ENCODE peak calls at places on chromosomes 3 and 15, in five cellular contexts. C is neural crest cell; Q is CD8-positive, alpha-beta T cell; E is astrocyte of the spinal cord; I is fibroblast of mammary gland. N is an unnamed sample.

GRCh38 chr15:51097553-51098330 is 3.0 kb upstream of the TNFAIP8L3 start:
- DNase-seq in C (no peak), Q (no peak), E (peak; percentile 60), I (peak; percentile 76), N (no peak)

GRCh38 chr15:23561914-23562313 is 3.6 kb upstream of the MKRN3 start:
- DNase-seq in C (no peak), Q (no peak), E (no peak), I (no peak), N (no peak)

GRCh38 chr3:42067324-42067723 is 23.8 kb upstream of the TRAK1 start:
- DNase-seq in C (no peak), Q (no peak), E (peak; percentile 82), I (peak; percentile 65), N (no peak)

GRCh38 chr3:141277451-141277850 is 45.8 kb downstream of the PXYLP1 start:
- DNase-seq in C (no peak), Q (no peak), E (no peak), I (no peak), N (no peak)

GRCh38 chr15:39363761-39364586 is 216.9 kb upstream of the THBS1 start:
- DNase-seq in C (no peak), Q (no peak), E (peak; percentile 48), I (peak; percentile 83), N (peak; percentile 14)

GRCh38 chr3:135994708-135995335 is 29.3 kb downstream of the PPP2R3A start:
- DNase-seq in C (no peak), Q (no peak), E (no peak), I (no peak), N (no peak)

GRCh38 chr15:37933685-37934084 is 755 bp upstream of the TMCO5A start:
- DNase-seq in C (no peak), Q (no peak), E (peak; percentile 73), I (peak; percentile 48), N (no peak)

GRCh38 chr15:64456634-64457108 is 3.7 kb upstream of the ZNF609 start:
- DNase-seq in C (no peak), Q (no peak), E (no peak), I (no peak), N (no peak)

GRCh38 chr3:2098398-2099027 is at the start of gene CNTN4:
- DNase-seq in C (peak; percentile 69), Q (no peak), E (no peak), I (no peak), N (peak; percentile 25)

GRCh38 chr15:36210426-36210825 is 369.0 kb upstream of the CDIN1 start:
- DNase-seq in C (no peak), Q (no peak), E (no peak), I (peak; percentile 16), N (no peak)

GRCh38 chr3:57808961-57809608 is 53.0 kb downstream of the SLMAP start:
- DNase-seq in C (no peak), Q (no peak), E (no peak), I (no peak), N (no peak)

GRCh38 chr3:184248454-184249411 is at the start of gene ALG3:
- DNase-seq in C (peak; percentile 83), Q (peak; percentile 90), E (peak; percentile 90), I (peak; percentile 87), N (peak; percentile 81)

GRCh38 chr3:186930143-186930638 is at the start of gene ST6GAL1:
- DNase-seq in C (peak; percentile 57), Q (peak; percentile 85), E (peak; percentile 63), I (peak; percentile 45), N (peak; percentile 9)

GRCh38 chr3:195570344-195570743 is 13.4 kb downstream of the APOD start:
- DNase-seq in C (no peak), Q (no peak), E (no peak), I (no peak), N (no peak)

GRCh38 chr15:90901799-90902655 is 1.1 kb upstream of the MAN2A2 start:
- DNase-seq in C (peak; percentile 62), Q (peak; percentile 83), E (peak; percentile 75), I (peak; percentile 66), N (peak; percentile 72)

GRCh38 chr15:43763819-43764446 is 12.8 kb downstream of the ELL3 start:
- DNase-seq in C (no peak), Q (no peak), E (no peak), I (peak; percentile 29), N (no peak)

GRCh38 chr3:46998121-46998851 is 18.8 kb downstream of the NBEAL2 start:
- DNase-seq in C (peak; percentile 59), Q (peak; percentile 87), E (peak; percentile 47), I (peak; percentile 34), N (no peak)

GRCh38 chr3:133887951-133888703 is 7.6 kb downstream of the RAB6B start:
- DNase-seq in C (no peak), Q (no peak), E (no peak), I (peak; percentile 9), N (no peak)